ENCODE peak calls at places on chromosomes 13 and 19, in five cellular contexts. U, V, P, L and B are unnamed samples.

GRCh38 chr13:77980592-77980991 is 62.0 kb upstream of the EDNRB start:
- DNase-seq in P (no peak), L (peak; percentile 86), U (no peak), V (no peak), B (no peak)

GRCh38 chr19:16184665-16185122 is 516 bp upstream of the FAM32A start:
- DNase-seq in L (no peak), U (no peak), V (no peak), P (no peak), B (no peak)

GRCh38 chr19:16106121-16106520 is 5.6 kb upstream of the RAB8A start:
- DNase-seq in L (peak; percentile 39), V (no peak), U (no peak), P (no peak), B (no peak)

GRCh38 chr19:5971714-5972354 is 6.1 kb downstream of the RANBP3 start:
- DNase-seq in U (no peak), L (no peak), P (no peak), V (no peak), B (no peak)

GRCh38 chr13:112711528-112712265 is 21.9 kb downstream of the ATP11A start:
- DNase-seq in L (peak; percentile 97), P (no peak), V (no peak), U (peak; percentile 54), B (peak; percentile 74)

GRCh38 chr13:97692628-97693027 is 258.7 kb downstream of the RAP2A start:
- DNase-seq in U (no peak), L (no peak), V (no peak), P (no peak), B (no peak)

GRCh38 chr13:102090532-102090931 is 311.3 kb downstream of the FGF14 start:
- DNase-seq in L (no peak), U (no peak), V (no peak), P (no peak), B (no peak)

GRCh38 chr13:96238861-96239260 is 149.0 kb downstream of the HS6ST3 start:
- DNase-seq in P (no peak), L (no peak), V (no peak), U (no peak), B (no peak)

GRCh38 chr19:5147971-5148793 is 179.3 kb downstream of the KDM4B start:
- DNase-seq in V (no peak), U (no peak), P (no peak), L (no peak), B (no peak)

GRCh38 chr19:49801966-49802661 is 11.0 kb downstream of the FUZ start:
- DNase-seq in V (no peak), U (peak; percentile 89), L (peak; percentile 89), P (no peak), B (peak; percentile 66)

GRCh38 chr13:88223958-88224357 is 552.8 kb downstream of the SLITRK5 start:
- DNase-seq in P (no peak), V (no peak), U (no peak), L (no peak), B (no peak)

GRCh38 chr19:3981373-3981735 is 3.9 kb downstream of the EEF2 start:
- DNase-seq in V (no peak), L (no peak), U (no peak), P (no peak), B (no peak)

GRCh38 chr13:110520431-110521295 is 40.9 kb downstream of the RAB20 start:
- DNase-seq in U (peak; percentile 53), P (no peak), L (peak; percentile 94), V (peak; percentile 96), B (no peak)

GRCh38 chr13:45048890-45049407 is 59.6 kb downstream of the GPALPP1 start:
- DNase-seq in P (no peak), L (no peak), V (no peak), U (no peak), B (no peak)

GRCh38 chr13:36553501-36553900 is 120.3 kb upstream of the SERTM1 start:
- DNase-seq in P (no peak), U (no peak), V (no peak), L (no peak), B (peak; percentile 48)

GRCh38 chr13:110119943-110120905 is 186.7 kb downstream of the COL4A1 start:
- DNase-seq in L (no peak), U (no peak), P (no peak), V (no peak), B (no peak)

GRCh38 chr19:2385053-2385721 is 25.1 kb downstream of the TMPRSS9 start:
- DNase-seq in V (no peak), P (no peak), L (peak; percentile 71), U (no peak), B (peak; percentile 96)

GRCh38 chr19:49224856-49225255 is 67.3 kb downstream of the TRPM4 start:
- DNase-seq in U (peak; percentile 55), V (peak; percentile 22), L (peak; percentile 39), P (no peak), B (peak; percentile 68)

GRCh38 chr13:46553521-46553885 is 533 bp downstream of the LRCH1 start:
- DNase-seq in U (no peak), L (no peak), V (no peak), P (no peak), B (no peak)

GRCh38 chr13:112733661-112734379 is 44.0 kb downstream of the ATP11A start:
- DNase-seq in L (no peak), U (peak; percentile 54), V (no peak), P (no peak), B (peak; percentile 93)

GRCh38 chr13:25571237-25571636 is 199.5 kb downstream of the ATP8A2 start:
- DNase-seq in L (no peak), U (no peak), V (no peak), P (no peak), B (no peak)

GRCh38 chr19:3576696-3577443 is 4.1 kb downstream of the HMG20B start:
- DNase-seq in P (no peak), U (no peak), L (peak; percentile 85), V (no peak), B (no peak)

GRCh38 chr19:48060381-48060780 is 16.5 kb upstream of the CABP5 start:
- DNase-seq in P (no peak), U (no peak), L (no peak), V (no peak), B (no peak)